ENCODE peak calls at places on chromosomes 2 and 18, in ten cellular contexts. H is GF-D8, S is A549, P is aorta, R is HT1080, C is T-helper 9 cell, F is HS-5, O is LoVo, D is NCI-H187 treated with DMSO at 0.1 percent for 48 hours, I is Ammon's horn. G is an unnamed sample.

GRCh38 chr2:113202305-113203216 is 28.8 kb downstream of the PSD4 start:
- DNase-seq in F (no peak), H (no peak), O (no peak), R (no peak), I (peak; percentile 45), C (no peak), S (no peak), P (peak; percentile 47), D (no peak), G (no peak)

GRCh38 chr18:57698571-57699276 is 77.1 kb upstream of the NARS1 start:
- DNase-seq in R (no peak), D (peak; percentile 38), I (peak; percentile 23), O (no peak), C (no peak), H (no peak), P (no peak), S (no peak), F (no peak), G (peak; percentile 14)

GRCh38 chr2:218605438-218605837 is 2.3 kb upstream of the PLCD4 start:
- DNase-seq in R (peak; percentile 33), H (no peak), I (peak; percentile 17), F (no peak), D (no peak), P (no peak), O (no peak), C (no peak), S (no peak), G (no peak)

GRCh38 chr2:228545749-228546148 is 364.3 kb upstream of the SPHKAP start:
- DNase-seq in R (no peak), D (no peak), P (no peak), O (no peak), C (no peak), F (no peak), H (no peak), I (no peak), S (no peak), G (peak; percentile 28)

GRCh38 chr18:55309249-55309648 is 278.7 kb downstream of the TCF4 start:
- DNase-seq in O (no peak), D (no peak), F (no peak), R (no peak), H (no peak), S (no peak), P (no peak), C (no peak), I (no peak), G (no peak)

GRCh38 chr2:14235667-14236066 is 396.9 kb upstream of the LRATD1 start:
- DNase-seq in D (no peak), R (no peak), F (no peak), C (no peak), I (no peak), O (no peak), P (no peak), S (no peak), H (peak; percentile 35), G (no peak)

GRCh38 chr18:21740724-21741510 is at the start of gene MIB1:
- DNase-seq in S (no peak), D (peak; percentile 77), F (peak; percentile 87), I (peak; percentile 71), C (peak; percentile 99), R (peak; percentile 96), O (no peak), H (peak; percentile 59), P (no peak), G (no peak)

GRCh38 chr2:21047161-21048009 is 3.5 kb upstream of the APOB start:
- DNase-seq in H (no peak), C (no peak), O (no peak), I (no peak), D (no peak), R (no peak), F (peak; percentile 4), P (no peak), S (no peak), G (no peak)

GRCh38 chr2:200104015-200104414 is 148.6 kb downstream of the MAIP1 start:
- DNase-seq in S (peak; percentile 12), H (no peak), O (no peak), R (peak; percentile 78), F (peak; percentile 25), C (no peak), I (no peak), D (no peak), P (no peak), G (peak; percentile 79)

GRCh38 chr2:235716875-235717496 is 223.1 kb downstream of the AGAP1 start:
- DNase-seq in D (no peak), I (peak; percentile 72), F (no peak), O (no peak), P (no peak), R (no peak), H (no peak), C (no peak), S (no peak), G (no peak)

GRCh38 chr2:158797963-158798700 is 3.0 kb downstream of the DAPL1 start:
- DNase-seq in I (no peak), P (no peak), O (no peak), H (no peak), C (no peak), R (peak; percentile 73), D (no peak), S (no peak), F (peak; percentile 35), G (peak; percentile 50)

GRCh38 chr2:176399199-176399598 is 130.0 kb downstream of the MTX2 start:
- DNase-seq in D (no peak), H (no peak), P (no peak), I (no peak), S (no peak), F (no peak), R (no peak), O (no peak), C (no peak), G (no peak)

GRCh38 chr2:26471278-26471677 is 6.6 kb downstream of the OTOF start:
- DNase-seq in C (no peak), S (no peak), H (no peak), P (no peak), I (no peak), D (no peak), O (no peak), F (no peak), R (no peak), G (no peak)

GRCh38 chr2:235005023-235005422 is 53.2 kb downstream of the SH3BP4 start:
- DNase-seq in I (no peak), S (no peak), P (no peak), D (no peak), F (no peak), C (no peak), O (no peak), H (no peak), R (no peak), G (no peak)

GRCh38 chr18:7637269-7637668 is 70.2 kb downstream of the PTPRM start:
- DNase-seq in S (peak; percentile 58), R (no peak), I (no peak), C (no peak), F (no peak), O (no peak), P (no peak), D (no peak), H (no peak), G (no peak)

GRCh38 chr2:134075204-134075603 is 178.7 kb upstream of the MGAT5 start:
- DNase-seq in P (no peak), D (no peak), O (no peak), H (no peak), R (no peak), S (no peak), C (no peak), F (no peak), I (peak; percentile 41), G (no peak)

GRCh38 chr2:9779572-9780264 is 63.6 kb upstream of the TAF1B start:
- DNase-seq in R (no peak), F (no peak), C (peak; percentile 37), O (no peak), S (no peak), P (peak; percentile 46), H (peak; percentile 40), D (no peak), I (no peak), G (no peak)

GRCh38 chr2:15560404-15560987 is 638 bp downstream of the NBAS start:
- DNase-seq in O (no peak), P (no peak), D (no peak), S (peak; percentile 44), C (no peak), H (peak; percentile 19), I (peak; percentile 45), F (no peak), R (peak; percentile 23), G (peak; percentile 40)